ENCODE peak calls at places on chromosome 20, in seven cellular contexts. One of them, this sample, is unnamed.

GRCh38 chr20:32470025-32470861 is 112.1 kb downstream of the ASXL1 start:
- DNase-seq in lower leg skin: no peak
- DNase-seq in cortex of kidney: no peak
- DNase-seq in activated CD4-positive, alpha-beta T cell treated with anti-CD3 and anti-CD28 coated beads, Interleukin-2, amount 50 U/mL, for 4 hours: no peak
- DNase-seq in GM19239: peak
- DNase-seq in epithelial cell of proximal tubule: no peak
- DNase-seq in activated T-cell treated with anti-CD3 and anti-CD28 coated beads, Interleukin-2, amount 50 U/mL, for 72 hours: no peak
- DNase-seq in this sample: no peak

GRCh38 chr20:14481863-14482262 is 144.5 kb upstream of the FLRT3 start:
- DNase-seq in lower leg skin: no peak
- DNase-seq in cortex of kidney: no peak
- DNase-seq in activated CD4-positive, alpha-beta T cell treated with anti-CD3 and anti-CD28 coated beads, Interleukin-2, amount 50 U/mL, for 4 hours: no peak
- DNase-seq in GM19239: no peak
- DNase-seq in epithelial cell of proximal tubule: no peak
- DNase-seq in activated T-cell treated with anti-CD3 and anti-CD28 coated beads, Interleukin-2, amount 50 U/mL, for 72 hours: no peak
- DNase-seq in this sample: no peak

GRCh38 chr20:57808266-57808866 is 98.6 kb upstream of the PMEPA1 start:
- DNase-seq in lower leg skin: no peak
- DNase-seq in cortex of kidney: no peak
- DNase-seq in activated CD4-positive, alpha-beta T cell treated with anti-CD3 and anti-CD28 coated beads, Interleukin-2, amount 50 U/mL, for 4 hours: no peak
- DNase-seq in GM19239: no peak
- DNase-seq in epithelial cell of proximal tubule: no peak
- DNase-seq in activated T-cell treated with anti-CD3 and anti-CD28 coated beads, Interleukin-2, amount 50 U/mL, for 72 hours: no peak
- DNase-seq in this sample: no peak

GRCh38 chr20:52890130-52890529 is 82.0 kb upstream of the TSHZ2 start:
- DNase-seq in lower leg skin: no peak
- DNase-seq in cortex of kidney: no peak
- DNase-seq in activated CD4-positive, alpha-beta T cell treated with anti-CD3 and anti-CD28 coated beads, Interleukin-2, amount 50 U/mL, for 4 hours: no peak
- DNase-seq in GM19239: no peak
- DNase-seq in epithelial cell of proximal tubule: no peak
- DNase-seq in activated T-cell treated with anti-CD3 and anti-CD28 coated beads, Interleukin-2, amount 50 U/mL, for 72 hours: no peak
- DNase-seq in this sample: no peak

GRCh38 chr20:32767418-32768198 is 5.4 kb downstream of the DNMT3B start:
- DNase-seq in lower leg skin: no peak
- DNase-seq in cortex of kidney: no peak
- DNase-seq in activated CD4-positive, alpha-beta T cell treated with anti-CD3 and anti-CD28 coated beads, Interleukin-2, amount 50 U/mL, for 4 hours: no peak
- DNase-seq in GM19239: no peak
- DNase-seq in epithelial cell of proximal tubule: no peak
- DNase-seq in activated T-cell treated with anti-CD3 and anti-CD28 coated beads, Interleukin-2, amount 50 U/mL, for 72 hours: no peak
- DNase-seq in this sample: no peak

GRCh38 chr20:32957451-32957850 is 46.8 kb downstream of the SUN5 start:
- DNase-seq in lower leg skin: no peak
- DNase-seq in cortex of kidney: no peak
- DNase-seq in activated CD4-positive, alpha-beta T cell treated with anti-CD3 and anti-CD28 coated beads, Interleukin-2, amount 50 U/mL, for 4 hours: no peak
- DNase-seq in GM19239: no peak
- DNase-seq in epithelial cell of proximal tubule: no peak
- DNase-seq in activated T-cell treated with anti-CD3 and anti-CD28 coated beads, Interleukin-2, amount 50 U/mL, for 72 hours: no peak
- DNase-seq in this sample: no peak

GRCh38 chr20:23446505-23446904 is 6.2 kb downstream of the CST11 start:
- DNase-seq in lower leg skin: no peak
- DNase-seq in cortex of kidney: no peak
- DNase-seq in activated CD4-positive, alpha-beta T cell treated with anti-CD3 and anti-CD28 coated beads, Interleukin-2, amount 50 U/mL, for 4 hours: peak
- DNase-seq in GM19239: peak
- DNase-seq in epithelial cell of proximal tubule: peak
- DNase-seq in activated T-cell treated with anti-CD3 and anti-CD28 coated beads, Interleukin-2, amount 50 U/mL, for 72 hours: peak
- DNase-seq in this sample: peak

GRCh38 chr20:64164123-64164836 is at the start of gene MYT1:
- DNase-seq in lower leg skin: no peak
- DNase-seq in cortex of kidney: no peak
- DNase-seq in activated CD4-positive, alpha-beta T cell treated with anti-CD3 and anti-CD28 coated beads, Interleukin-2, amount 50 U/mL, for 4 hours: no peak
- DNase-seq in GM19239: no peak
- DNase-seq in epithelial cell of proximal tubule: no peak
- DNase-seq in activated T-cell treated with anti-CD3 and anti-CD28 coated beads, Interleukin-2, amount 50 U/mL, for 72 hours: no peak
- DNase-seq in this sample: no peak

GRCh38 chr20:47687095-47687987 is 97.9 kb downstream of the SULF2 start:
- DNase-seq in lower leg skin: no peak
- DNase-seq in cortex of kidney: no peak
- DNase-seq in activated CD4-positive, alpha-beta T cell treated with anti-CD3 and anti-CD28 coated beads, Interleukin-2, amount 50 U/mL, for 4 hours: no peak
- DNase-seq in GM19239: no peak
- DNase-seq in epithelial cell of proximal tubule: no peak
- DNase-seq in activated T-cell treated with anti-CD3 and anti-CD28 coated beads, Interleukin-2, amount 50 U/mL, for 72 hours: no peak
- DNase-seq in this sample: no peak

GRCh38 chr20:46111028-46111835 is 6.9 kb upstream of the CD40 start:
- DNase-seq in lower leg skin: no peak
- DNase-seq in cortex of kidney: no peak
- DNase-seq in activated CD4-positive, alpha-beta T cell treated with anti-CD3 and anti-CD28 coated beads, Interleukin-2, amount 50 U/mL, for 4 hours: no peak
- DNase-seq in GM19239: no peak
- DNase-seq in epithelial cell of proximal tubule: no peak
- DNase-seq in activated T-cell treated with anti-CD3 and anti-CD28 coated beads, Interleukin-2, amount 50 U/mL, for 72 hours: peak
- DNase-seq in this sample: peak

GRCh38 chr20:12597491-12597890 is 411.3 kb upstream of the SPTLC3 start:
- DNase-seq in lower leg skin: no peak
- DNase-seq in cortex of kidney: no peak
- DNase-seq in activated CD4-positive, alpha-beta T cell treated with anti-CD3 and anti-CD28 coated beads, Interleukin-2, amount 50 U/mL, for 4 hours: no peak
- DNase-seq in GM19239: no peak
- DNase-seq in epithelial cell of proximal tubule: no peak
- DNase-seq in activated T-cell treated with anti-CD3 and anti-CD28 coated beads, Interleukin-2, amount 50 U/mL, for 72 hours: no peak
- DNase-seq in this sample: no peak

This sample was measured in GM12878.